ENCODE peak calls at places on chromosomes 6 and 20, in seven cellular contexts. G is endothelial cell of umbilical vein, M is epithelial cell of esophagus, P is DND-41, C is osteoblast, O is pancreas, D is GM23338. F is an unnamed sample.

GRCh38 chr6:100001915-100002388 is 7.9 kb upstream of the MCHR2 start:
- DNase-seq in O (peak; percentile 22), G (peak; percentile 45), C (peak; percentile 54), M (peak; percentile 65), D (peak; percentile 72), P (peak; percentile 55), F (peak; percentile 60)

GRCh38 chr6:103879800-103880199 is 979.9 kb downstream of the HACE1 start:
- DNase-seq in G (no peak), M (no peak), D (no peak), C (no peak), P (no peak), O (no peak), F (no peak)

GRCh38 chr6:13383280-13384163 is 55.2 kb upstream of the TBC1D7 start:
- DNase-seq in G (no peak), O (peak; percentile 41), C (no peak), P (no peak), D (no peak), M (peak; percentile 86), F (peak; percentile 89)

GRCh38 chr6:100260584-100260983 is 204.1 kb downstream of the SIM1 start:
- DNase-seq in P (no peak), O (no peak), D (no peak), G (no peak), C (no peak), M (peak; percentile 15), F (no peak)

GRCh38 chr6:161168281-161168891 is 105.5 kb downstream of the AGPAT4 start:
- DNase-seq in C (peak; percentile 93), P (no peak), D (peak; percentile 47), G (peak; percentile 84), O (peak; percentile 41), M (peak; percentile 99), F (no peak)

GRCh38 chr6:129280719-129281118 is 397.8 kb downstream of the LAMA2 start:
- DNase-seq in M (no peak), O (no peak), C (no peak), P (peak; percentile 10), D (no peak), G (no peak), F (peak; percentile 46)

GRCh38 chr6:23390221-23390620 is 735.8 kb upstream of the NRSN1 start:
- DNase-seq in P (no peak), G (no peak), M (no peak), C (no peak), O (no peak), D (no peak), F (no peak)

GRCh38 chr6:127459231-127459641 is at the start of gene KIAA0408:
- DNase-seq in M (peak; percentile 30), C (no peak), D (peak; percentile 72), O (peak; percentile 53), P (no peak), G (peak; percentile 23), F (peak; percentile 1)

GRCh38 chr20:53216478-53216855 is 244.3 kb downstream of the TSHZ2 start:
- DNase-seq in M (no peak), C (no peak), G (no peak), D (no peak), P (no peak), O (no peak), F (no peak)

GRCh38 chr6:53320964-53321363 is 27.8 kb downstream of the ELOVL5 start:
- DNase-seq in O (no peak), C (no peak), D (no peak), G (no peak), M (peak; percentile 20), P (no peak), F (no peak)

GRCh38 chr20:62929051-62929538 is 2.8 kb upstream of the DIDO1 start:
- DNase-seq in C (peak; percentile 98), G (peak; percentile 54), P (peak; percentile 64), M (peak; percentile 59), O (peak; percentile 70), D (peak; percentile 96), F (peak; percentile 61)

GRCh38 chr6:119170427-119171407 is 92.3 kb upstream of the FAM184A start:
- DNase-seq in P (no peak), O (no peak), C (no peak), D (no peak), M (no peak), G (no peak), F (no peak)

GRCh38 chr20:62966212-62967148 is 14.0 kb downstream of the SLC17A9 start:
- DNase-seq in G (no peak), P (no peak), O (no peak), M (no peak), D (no peak), C (no peak), F (no peak)

GRCh38 chr6:3568396-3569082 is 111.7 kb upstream of the SLC22A23 start:
- DNase-seq in P (no peak), M (no peak), O (no peak), C (no peak), G (no peak), D (no peak), F (no peak)

GRCh38 chr6:141580121-141580520 is 552.6 kb upstream of the GJE1 start:
- DNase-seq in P (no peak), D (no peak), G (no peak), C (no peak), O (no peak), M (no peak), F (no peak)

GRCh38 chr6:136751991-136752390 is 40.3 kb downstream of the MAP3K5 start:
- DNase-seq in C (no peak), G (no peak), M (no peak), P (no peak), O (no peak), D (no peak), F (no peak)

GRCh38 chr6:135904666-135905065 is 53.2 kb downstream of the PDE7B start:
- DNase-seq in M (peak; percentile 60), O (no peak), C (no peak), P (no peak), D (no peak), G (no peak), F (no peak)

GRCh38 chr6:165585060-165585459 is 78.0 kb downstream of the PDE10A start:
- DNase-seq in C (no peak), P (no peak), O (no peak), G (peak; percentile 63), M (no peak), D (no peak), F (no peak)

GRCh38 chr6:80725156-80725930 is 618.9 kb downstream of the BCKDHB start:
- DNase-seq in M (no peak), O (no peak), P (no peak), C (peak; percentile 51), G (no peak), D (no peak), F (peak; percentile 2)

GRCh38 chr6:26249709-26249958 is 115.4 kb upstream of the BTN3A2 start:
- DNase-seq in G (peak; percentile 72), M (no peak), D (no peak), O (no peak), C (no peak), P (no peak), F (peak; percentile 92)

GRCh38 chr6:26249959-26250805 is 114.8 kb upstream of the BTN3A2 start:
- DNase-seq in G (peak; percentile 87), O (peak; percentile 26), D (peak; percentile 84), M (peak; percentile 89), P (peak; percentile 83), C (peak; percentile 77), F (peak; percentile 95)

GRCh38 chr6:26250806-26251075 is 114.3 kb upstream of the BTN3A2 start:
- DNase-seq in C (no peak), M (peak; percentile 60), P (no peak), G (no peak), D (no peak), O (no peak), F (no peak)

GRCh38 chr6:26254666-26255176 is 110.3 kb upstream of the BTN3A2 start:
- DNase-seq in C (no peak), D (no peak), G (no peak), O (no peak), M (no peak), P (no peak), F (no peak)

GRCh38 chr6:26251354-26252081 is 113.5 kb upstream of the BTN3A2 start:
- DNase-seq in D (peak; percentile 91), G (peak; percentile 83), P (peak; percentile 94), M (peak; percentile 91), C (peak; percentile 65), O (peak; percentile 28), F (peak; percentile 97)
- H3K4me3 ChIP-seq in D (peak overlapping the region; percentile 90), G (peak overlapping the region; percentile 85), P (peak overlapping the region; percentile 67), M (peak overlapping the region; percentile 81), C (peak overlapping the region; percentile 80), O (peak overlapping the region; percentile 7), F (peak overlapping the region; percentile 63)

DNA sequence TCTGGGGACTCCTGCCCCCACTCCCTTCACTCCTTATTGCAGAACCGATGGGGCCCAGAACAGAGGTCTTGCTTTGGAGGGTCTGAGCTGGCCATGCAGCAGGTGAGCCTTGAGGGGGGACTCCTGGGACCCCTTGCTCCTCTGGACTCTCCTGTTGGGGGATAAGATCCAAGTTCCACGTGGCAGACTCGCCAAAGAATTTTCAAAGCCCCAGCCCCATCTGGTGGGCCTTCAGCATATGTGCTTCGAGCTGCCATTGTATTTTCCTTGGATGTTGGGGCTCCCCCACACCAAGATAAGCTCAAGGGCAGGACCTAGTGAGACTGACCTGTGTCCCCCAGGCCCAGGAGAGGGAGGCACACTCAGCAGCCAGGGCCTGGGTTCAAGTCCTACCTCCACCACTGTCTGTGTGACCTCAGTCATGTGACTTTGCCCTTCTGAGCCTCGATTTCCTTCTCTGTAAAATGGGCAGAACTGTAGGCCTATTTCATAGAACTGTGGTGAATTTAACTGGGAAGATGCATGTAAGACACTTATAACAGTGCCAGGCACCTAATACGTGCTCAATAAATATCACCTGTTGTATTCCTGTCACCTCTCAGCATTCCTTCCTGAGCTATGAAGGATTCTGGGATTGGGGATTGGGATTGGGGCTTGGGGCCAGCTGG is 115.5 kb downstream of the VEGFA start:
- DNase-seq in M (no peak), D (peak; percentile 44), C (no peak), O (no peak), P (no peak), G (no peak), F (no peak)
- TF ChIP-seq CTCF in M (no peak), D (peak; percentile 28), C (no peak), O (no peak), P (no peak), G (no peak), F (no peak)

GRCh38 chr6:36443951-36444428 is 1.2 kb downstream of the KCTD20 start:
- DNase-seq in P (peak; percentile 40), G (peak; percentile 36), D (peak; percentile 79), M (peak; percentile 32), O (no peak), C (peak; percentile 41), F (peak; percentile 43)

GRCh38 chr6:36442671-36443497 is at the start of the genes KCTD20 and PXT1:
- DNase-seq in D (peak; percentile 89), P (peak; percentile 89), C (peak; percentile 96), G (peak; percentile 81), M (peak; percentile 84), O (peak; percentile 88), F (peak; percentile 95)

GRCh38 chr6:36445651-36446050 is 2.9 kb downstream of the KCTD20 start:
- DNase-seq in D (no peak), P (no peak), G (peak; percentile 12), O (no peak), M (no peak), C (no peak), F (no peak)

GRCh38 chr6:36443498-36443844 is 671 bp downstream of the KCTD20 start:
- DNase-seq in G (no peak), M (no peak), C (peak; percentile 86), D (no peak), O (no peak), P (no peak), F (no peak)

GRCh38 chr6:36444470-36444869 is 1.7 kb downstream of the KCTD20 start:
- DNase-seq in O (no peak), G (peak; percentile 75), P (no peak), C (peak; percentile 84), D (no peak), M (peak; percentile 72), F (no peak)
- H3K4me3 ChIP-seq in O (no peak overlapping the region), G (peak overlapping the region; percentile 91), P (peak overlapping the region; percentile 89), C (peak overlapping the region; percentile 93), D (peak overlapping the region; percentile 91), M (peak overlapping the region; percentile 83), F (peak overlapping the region; percentile 78)

GRCh38 chr20:18032977-18033892 is 24.5 kb downstream of the OVOL2 start:
- DNase-seq in C (no peak), P (no peak), G (no peak), M (no peak), D (peak; percentile 72), O (no peak), F (no peak)
- TF ChIP-seq CTCF in C (no peak), P (no peak), G (no peak), M (no peak), D (peak; percentile 47), O (no peak), F (no peak)